ENCODE peak calls at places on chromosome 16, in four cellular contexts. One of them, this sample, is unnamed.

GRCh38 chr16:10086620-10087019 is 95.6 kb downstream of the GRIN2A start:
- DNase-seq in endothelial cell: no peak
- DNase-seq in upper lobe of left lung: no peak
- DNase-seq in OCI-LY7: no peak
- DNase-seq in this sample: no peak

GRCh38 chr16:19936431-19936830 is 51.8 kb upstream of the GPRC5B start:
- DNase-seq in OCI-LY7: no peak
- DNase-seq in endothelial cell: no peak
- DNase-seq in upper lobe of left lung: no peak
- DNase-seq in this sample: no peak

GRCh38 chr16:57283214-57283955 is 1.1 kb downstream of the PLLP start:
- DNase-seq in upper lobe of left lung: peak; percentile 24
- DNase-seq in endothelial cell: no peak
- DNase-seq in OCI-LY7: no peak
- DNase-seq in this sample: no peak

GRCh38 chr16:24045641-24046040 is 209.9 kb downstream of the PRKCB start:
- DNase-seq in upper lobe of left lung: no peak
- DNase-seq in endothelial cell: peak; percentile 47
- DNase-seq in OCI-LY7: peak; percentile 24
- DNase-seq in this sample: peak; percentile 65

GRCh38 chr16:13919330-13919682 is 648 bp upstream of the ERCC4 start:
- DNase-seq in endothelial cell: no peak
- DNase-seq in OCI-LY7: peak; percentile 59
- DNase-seq in upper lobe of left lung: no peak
- DNase-seq in this sample: no peak

GRCh38 chr16:23869052-23869451 is 33.3 kb downstream of the PRKCB start:
- DNase-seq in OCI-LY7: no peak
- DNase-seq in endothelial cell: no peak
- DNase-seq in upper lobe of left lung: no peak
- DNase-seq in this sample: no peak

GRCh38 chr16:6331770-6332169 is 1000.9 kb upstream of the RBFOX1 start:
- DNase-seq in OCI-LY7: no peak
- DNase-seq in upper lobe of left lung: no peak
- DNase-seq in endothelial cell: no peak
- DNase-seq in this sample: no peak

GRCh38 chr16:70466812-70467090 is 12.4 kb downstream of the FCSK start:
- DNase-seq in OCI-LY7: no peak
- DNase-seq in endothelial cell: no peak
- DNase-seq in upper lobe of left lung: no peak
- DNase-seq in this sample: no peak

GRCh38 chr16:61313931-61314330 is 722.3 kb downstream of the CDH8 start:
- DNase-seq in endothelial cell: no peak
- DNase-seq in OCI-LY7: no peak
- DNase-seq in upper lobe of left lung: no peak
- DNase-seq in this sample: no peak

DNA sequence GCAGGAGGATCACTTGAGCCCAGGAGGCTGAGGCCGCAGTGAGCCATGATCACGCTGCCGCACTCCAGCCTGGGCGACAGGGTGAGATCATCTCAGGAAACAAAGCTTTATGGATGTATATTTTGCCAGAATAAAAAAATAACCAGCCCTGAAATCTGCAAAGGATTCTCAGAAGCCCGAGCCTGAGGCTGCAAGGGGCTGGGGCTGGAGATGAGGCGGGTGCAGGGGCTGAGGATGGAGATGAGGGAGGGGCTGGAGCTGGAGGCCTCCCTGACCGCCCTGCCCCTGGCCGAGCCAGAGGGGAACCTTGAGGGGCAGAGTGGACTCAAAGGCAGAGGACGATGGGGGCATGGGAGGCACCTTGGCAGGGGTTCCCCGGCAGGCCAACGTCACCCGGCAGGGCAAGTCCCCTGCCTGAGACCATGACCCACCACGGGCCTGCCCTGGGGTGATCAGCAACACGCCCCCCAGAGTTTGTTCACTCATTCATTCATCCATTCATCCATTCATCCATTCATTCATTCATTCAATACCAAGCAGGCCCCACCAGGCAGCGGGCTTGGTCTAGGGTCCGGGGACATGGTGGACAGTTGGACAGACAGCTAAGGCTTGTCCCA is 32.5 kb downstream of the PIEZO1 start:
- DNase-seq in endothelial cell: no peak
- DNase-seq in OCI-LY7: no peak
- DNase-seq in upper lobe of left lung: no peak
- DNase-seq in this sample: no peak
- TF ChIP-seq CTCF in endothelial cell: no peak
- TF ChIP-seq CTCF in OCI-LY7: no peak
- TF ChIP-seq CTCF in upper lobe of left lung: no peak
- TF ChIP-seq CTCF in this sample: no peak

GRCh38 chr16:30357085-30357714 is 2.1 kb upstream of the CD2BP2 start:
- DNase-seq in OCI-LY7: no peak
- DNase-seq in endothelial cell: no peak
- DNase-seq in upper lobe of left lung: no peak
- DNase-seq in this sample: no peak
- TF ChIP-seq CTCF in OCI-LY7: no peak
- TF ChIP-seq CTCF in endothelial cell: no peak
- TF ChIP-seq CTCF in upper lobe of left lung: no peak
- TF ChIP-seq CTCF in this sample: no peak

GRCh38 chr16:84294196-84295142 is at the start of gene WFDC1:
- DNase-seq in upper lobe of left lung: peak; percentile 42
- DNase-seq in OCI-LY7: no peak
- DNase-seq in endothelial cell: no peak
- DNase-seq in this sample: peak; percentile 40
- TF ChIP-seq CTCF in upper lobe of left lung: no peak
- TF ChIP-seq CTCF in OCI-LY7: no peak
- TF ChIP-seq CTCF in endothelial cell: no peak
- TF ChIP-seq CTCF in this sample: no peak

GRCh38 chr16:17629936-17630335 is 159.2 kb upstream of the XYLT1 start:
- DNase-seq in OCI-LY7: no peak
- DNase-seq in upper lobe of left lung: no peak
- DNase-seq in endothelial cell: no peak
- DNase-seq in this sample: no peak
- TF ChIP-seq CTCF in OCI-LY7: no peak
- TF ChIP-seq CTCF in upper lobe of left lung: no peak
- TF ChIP-seq CTCF in endothelial cell: no peak
- TF ChIP-seq CTCF in this sample: no peak